ENCODE peak calls at places on chromosomes 3 and 15, in nine cellular contexts. Y is breast epithelium; X is left lung; Q is cardiac muscle cell; D is CD8-positive, alpha-beta memory T cell; W is upper lobe of right lung; L is ovary; C is GM23248; O is adrenal gland. M is an unnamed sample. For H3K4me1, the result is how much of the 10 kb centered on the place peaks cover.

GRCh38 chr15:33150516-33150915 is 44.0 kb downstream of the FMN1 start:
- DNase-seq in Q (no peak), Y (no peak), O (no peak), W (no peak), X (no peak), D (no peak), L (no peak), C (no peak), M (no peak)

GRCh38 chr15:25437751-25438600 is 848 bp downstream of the UBE3A start:
- DNase-seq in W (peak), D (peak), Y (peak), X (peak), O (peak), C (peak), Q (peak), L (peak), M (peak)

GRCh38 chr3:10983219-10983916 is 9.2 kb upstream of the SLC6A1 start:
- DNase-seq in Q (peak), W (no peak), Y (peak), C (peak), D (no peak), L (no peak), O (peak), X (no peak), M (no peak)

GRCh38 chr15:39486546-39487081 is 94.3 kb upstream of the THBS1 start:
- DNase-seq in W (no peak), C (no peak), D (no peak), Q (peak), Y (no peak), O (no peak), X (no peak), L (no peak), M (no peak)

GRCh38 chr3:72438072-72438471 is 410.2 kb downstream of the SHQ1 start:
- DNase-seq in W (no peak), O (no peak), X (no peak), Q (no peak), C (no peak), L (no peak), Y (no peak), D (no peak), M (no peak)

GRCh38 chr15:76058714-76059319 is 968 bp upstream of the TMEM266 start:
- DNase-seq in O (peak), W (no peak), L (no peak), D (no peak), Y (no peak), X (no peak), Q (peak), C (peak), M (no peak)

GRCh38 chr15:31111091-31111647 is 9.6 kb upstream of the TRPM1 start:
- DNase-seq in L (no peak), W (no peak), X (no peak), C (peak), Y (no peak), Q (peak), D (no peak), O (no peak), M (no peak)

GRCh38 chr15:59296181-59296617 is 76.5 kb downstream of the MYO1E start:
- DNase-seq in D (no peak), Y (no peak), X (no peak), Q (peak), W (no peak), L (no peak), O (no peak), C (peak), M (no peak)

GRCh38 chr3:109081746-109082510 is 36.0 kb downstream of the MORC1 start:
- DNase-seq in D (no peak), Q (peak), C (peak), X (no peak), Y (no peak), W (no peak), L (no peak), O (peak), M (no peak)

GRCh38 chr3:123448503-123449091 is at the start of gene ADCY5:
- DNase-seq in C (peak), W (no peak), X (peak), Y (no peak), Q (no peak), D (no peak), L (peak), O (peak), M (no peak)

GRCh38 chr15:59437777-59438574 is at the start of gene FAM81A:
- DNase-seq in O (peak), C (peak), X (peak), D (no peak), Q (peak), W (peak), L (peak), Y (peak), M (peak)

GRCh38 chr3:33722626-33723370 is 4.7 kb upstream of the CLASP2 start:
- DNase-seq in Y (no peak), L (no peak), Q (peak), C (peak), D (no peak), X (no peak), O (no peak), W (no peak), M (no peak)

GRCh38 chr3:188649521-188649920 is 495.6 kb downstream of the LPP start:
- DNase-seq in W (no peak), C (peak), Y (no peak), Q (no peak), L (no peak), D (no peak), X (no peak), O (no peak), M (no peak)

GRCh38 chr3:45092132-45093031 is 53.8 kb downstream of the CDCP1 start:
- DNase-seq in X (no peak), Q (peak), Y (no peak), O (no peak), D (no peak), L (no peak), C (peak), W (no peak), M (no peak)

GRCh38 chr3:141271279-141272033 is 39.8 kb downstream of the PXYLP1 start:
- DNase-seq in Y (no peak), O (no peak), W (no peak), X (no peak), C (no peak), Q (no peak), D (no peak), L (no peak), M (no peak)

GRCh38 chr3:172517859-172518466 is 5.3 kb downstream of the TNFSF10 start:
- DNase-seq in L (no peak), Q (no peak), C (peak), Y (no peak), O (no peak), W (no peak), X (no peak), D (no peak), M (no peak)

GRCh38 chr15:64452988-64453688 is 7.2 kb upstream of the ZNF609 start:
- DNase-seq in D (no peak), X (no peak), C (no peak), Y (peak), W (no peak), Q (peak), L (peak), O (peak), M (no peak)

GRCh38 chr3:6605245-6605644 is 255.7 kb upstream of the GRM7 start:
- DNase-seq in Y (no peak), C (no peak), D (no peak), O (no peak), Q (no peak), X (no peak), W (no peak), L (no peak), M (no peak)

GRCh38 chr15:91338763-91339162 is 238.7 kb downstream of the SV2B start:
- DNase-seq in L (no peak), X (no peak), O (peak), Y (no peak), Q (peak), C (peak), W (no peak), D (no peak), M (no peak)

GRCh38 chr3:184562146-184562861 is 719 bp downstream of the EPHB3 start:
- DNase-seq in O (no peak), Q (no peak), L (peak), C (peak), W (peak), Y (no peak), D (no peak), X (peak), M (no peak)

GRCh38 chr3:64351713-64352595 is 126.7 kb upstream of the PRICKLE2 start:
- DNase-seq in Y (peak), D (no peak), O (peak), W (no peak), L (no peak), Q (peak), X (no peak), C (peak), M (no peak)

GRCh38 chr3:66092175-66092990 is 53.7 kb upstream of the MAGI1 start:
- DNase-seq in D (no peak), X (no peak), O (no peak), W (no peak), Q (no peak), L (no peak), C (peak), Y (no peak), M (no peak)

GRCh38 chr3:168426196-168426595 is 330.5 kb upstream of the GOLIM4 start:
- DNase-seq in Y (no peak), O (no peak), D (no peak), W (no peak), X (no peak), Q (no peak), C (peak), L (no peak), M (no peak)

DNA sequence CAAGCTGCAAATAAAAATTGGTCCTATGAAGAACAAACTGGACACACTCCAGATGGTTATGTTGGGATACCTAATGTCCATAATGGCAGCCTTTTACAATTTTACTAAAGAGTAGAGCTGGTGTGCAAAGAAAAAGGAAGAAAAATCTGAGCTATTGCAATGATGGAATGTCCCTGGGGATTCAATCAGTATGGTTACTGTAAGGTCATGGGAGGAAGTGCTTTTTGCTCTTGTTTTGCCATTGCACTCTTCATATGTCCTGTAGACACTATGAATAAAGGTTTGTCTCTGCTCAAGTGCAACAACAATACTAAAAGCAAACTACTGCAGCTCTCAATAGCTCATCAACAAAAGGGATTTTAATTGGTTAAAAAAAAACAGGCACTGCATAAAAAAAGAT is 5.4 kb downstream of the PFN2 start:
- DNase-seq in Y (no peak), X (no peak), Q (peak), W (no peak), L (no peak), C (peak), O (no peak), D (no peak), M (no peak)
- H3K4me1 ChIP-seq in Y (under half), X (under half), Q (under half), W (under half), L (under half), C (under half), O (under half), D (under half), M (under half)

DNA sequence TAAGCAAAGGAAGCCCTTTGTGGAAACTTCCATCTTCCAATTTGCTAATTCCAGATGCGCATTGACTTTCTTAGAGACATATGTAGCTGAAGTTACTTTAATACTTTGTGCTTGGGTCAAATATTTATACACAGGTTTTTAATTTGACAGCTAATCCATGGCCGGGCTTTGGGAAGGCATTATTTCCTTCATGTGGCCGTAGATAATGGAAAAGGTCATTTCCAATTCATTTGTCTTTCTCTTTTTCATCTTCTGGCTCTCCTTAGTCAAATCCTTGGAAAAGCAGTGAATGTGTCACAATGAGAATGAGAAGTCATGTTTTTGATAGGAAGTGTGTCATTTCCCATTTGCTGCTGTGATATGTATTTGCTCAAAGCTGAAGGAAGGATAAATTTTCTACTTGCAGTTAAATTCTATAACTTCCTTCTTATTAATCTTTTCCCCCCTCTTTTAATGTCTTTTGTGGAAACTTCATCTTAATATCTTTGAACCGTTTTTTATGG is 323.3 kb downstream of the CLSTN2 start:
- DNase-seq in D (no peak), C (no peak), O (no peak), Y (no peak), W (no peak), L (no peak), Q (peak), X (no peak), M (no peak)
- H3K4me1 ChIP-seq in D (under half), C (under half), O (under half), Y (under half), W (under half), L (under half), Q (under half), X (under half), M (under half)

GRCh38 chr15:78035319-78035718 is 42.2 kb downstream of the TBC1D2B start:
- DNase-seq in X (no peak), Q (peak), W (no peak), O (no peak), Y (no peak), D (peak), L (no peak), C (no peak), M (peak)
- H3K4me1 ChIP-seq in X (half or more), Q (under half), W (half or more), O (under half), Y (under half), D (half or more), L (under half), C (under half), M (half or more)

GRCh38 chr3:170391108-170391507 is 27.6 kb upstream of the CLDN11 start:
- DNase-seq in Y (no peak), C (no peak), Q (no peak), O (no peak), L (no peak), D (no peak), W (no peak), X (no peak), M (no peak)

GRCh38 chr3:170383567-170383966 is 26.1 kb downstream of the SKIL start:
- DNase-seq in C (peak), W (no peak), O (no peak), L (no peak), Y (no peak), D (no peak), Q (peak), X (no peak), M (no peak)

GRCh38 chr3:170387952-170388351 is 30.4 kb downstream of the SKIL start:
- DNase-seq in C (peak), Q (peak), X (no peak), Y (no peak), D (no peak), L (no peak), W (no peak), O (no peak), M (no peak)

GRCh38 chr3:170386468-170386867 is 29.0 kb downstream of the SKIL start:
- DNase-seq in W (no peak), D (no peak), C (no peak), X (no peak), Q (no peak), L (no peak), Y (no peak), O (no peak), M (no peak)
- H3K4me1 ChIP-seq in W (under half), D (under half), C (under half), X (under half), Q (under half), L (under half), Y (under half), O (under half), M (under half)

GRCh38 chr3:12630292-12630691 is 33.6 kb downstream of the RAF1 start:
- DNase-seq in C (no peak), O (no peak), W (no peak), Q (no peak), X (no peak), Y (no peak), D (no peak), L (no peak), M (no peak)
- H3K4me1 ChIP-seq in C (under half), O (under half), W (under half), Q (under half), X (half or more), Y (under half), D (under half), L (under half), M (under half)

M was measured in CD8-positive, alpha-beta T cell.